ENCODE peak calls at places on chromosomes 4 and X, in eight cellular contexts. P is fibroblast of lung, T is iPS DF 6.9, I is colonic mucosa, U is thoracic aorta, A is cardiac muscle cell, J is psoas muscle, C is A549. O is an unnamed sample. For H3K4me1, the result is how much of the 10 kb centered on the place peaks cover.

GRCh38 chr4:82524570-82525152 is 37.1 kb downstream of the TMEM150C start:
- DNase-seq in T (no peak), A (peak), I (no peak), J (no peak), P (no peak), U (no peak), C (no peak), O (no peak)

GRCh38 chr4:46648088-46648744 is 258.3 kb upstream of the GABRA2 start:
- DNase-seq in U (no peak), C (peak), T (peak), I (peak), P (peak), A (peak), J (no peak), O (no peak)

GRCh38 chr4:155371432-155372043 is 5.2 kb downstream of the MAP9 start:
- DNase-seq in I (no peak), C (peak), A (peak), P (peak), J (no peak), T (no peak), U (no peak), O (no peak)

GRCh38 chr4:141395246-141395830 is 174.6 kb downstream of the ZNF330 start:
- DNase-seq in A (no peak), U (no peak), I (no peak), P (no peak), C (no peak), T (no peak), J (no peak), O (no peak)

GRCh38 chr4:143085224-143085623 is 99.5 kb upstream of the USP38 start:
- DNase-seq in T (no peak), A (peak), I (no peak), U (no peak), J (no peak), C (peak), P (peak), O (no peak)

GRCh38 chr4:159292137-159292896 is 189.4 kb downstream of the RAPGEF2 start:
- DNase-seq in P (no peak), I (no peak), A (no peak), U (no peak), T (no peak), C (no peak), J (no peak), O (no peak)

GRCh38 chrX:136880452-136881013 is at the start of gene RBMX:
- DNase-seq in T (peak), P (peak), J (peak), C (peak), U (peak), I (peak), A (peak), O (peak)

GRCh38 chr4:139243448-139244365 is 36.3 kb downstream of the MGARP start:
- DNase-seq in T (no peak), U (peak), J (no peak), P (peak), I (no peak), A (peak), C (peak), O (no peak)

GRCh38 chrX:48531359-48531954 is 8.1 kb upstream of the TBC1D25 start:
- DNase-seq in C (peak), J (no peak), A (peak), P (peak), U (no peak), T (no peak), I (no peak), O (no peak)

GRCh38 chr4:88097781-88098180 is 60.7 kb downstream of the ABCG2 start:
- DNase-seq in A (no peak), C (no peak), P (no peak), T (no peak), I (no peak), J (no peak), U (no peak), O (no peak)

GRCh38 chr4:152936446-152937279 is 540 bp downstream of the FHDC1 start:
- DNase-seq in I (peak), J (peak), P (no peak), U (no peak), A (no peak), C (peak), T (no peak), O (peak)

GRCh38 chr4:181728567-181728966 is 514.6 kb upstream of the TENM3 start:
- DNase-seq in P (no peak), U (no peak), A (no peak), C (no peak), T (no peak), I (no peak), J (no peak), O (no peak)

GRCh38 chr4:86132459-86132858 is 227.4 kb downstream of the MAPK10 start:
- DNase-seq in C (peak), J (no peak), T (no peak), I (no peak), P (no peak), U (no peak), A (no peak), O (no peak)

GRCh38 chrX:47587906-47588735 is 5.9 kb downstream of the TIMP1 start:
- DNase-seq in J (no peak), I (no peak), T (no peak), C (no peak), A (no peak), U (no peak), P (no peak), O (peak)

GRCh38 chr4:48635310-48635709 is 144.8 kb downstream of the FRYL start:
- DNase-seq in T (no peak), U (no peak), P (peak), A (no peak), C (peak), J (no peak), I (no peak), O (no peak)

GRCh38 chr4:2936773-2937145 is 26.4 kb downstream of the NOP14 start:
- DNase-seq in J (peak), I (no peak), P (peak), T (no peak), A (peak), U (peak), C (no peak), O (no peak)

GRCh38 chrX:51332188-51332942 is at the start of gene NUDT10:
- DNase-seq in T (peak), U (no peak), A (peak), J (peak), P (peak), C (peak), I (peak), O (peak)

GRCh38 chrX:16970977-16971376 is 24.5 kb downstream of the REPS2 start:
- DNase-seq in U (no peak), C (no peak), I (no peak), T (no peak), P (peak), J (no peak), A (peak), O (no peak)

GRCh38 chrX:153766098-153766817 is 2.2 kb downstream of the PLXNB3 start:
- DNase-seq in C (peak), A (peak), T (no peak), P (peak), I (no peak), U (no peak), J (peak), O (peak)

GRCh38 chr4:107689912-107690587 is 30.0 kb downstream of the PAPSS1 start:
- DNase-seq in I (no peak), J (no peak), A (peak), T (no peak), U (no peak), C (peak), P (peak), O (no peak)

GRCh38 chr4:71941001-71941400 is 90.8 kb upstream of the NPFFR2 start:
- DNase-seq in I (peak), J (no peak), U (no peak), P (no peak), T (peak), A (peak), C (peak), O (no peak)

GRCh38 chr4:140122891-140123290 is 31.1 kb downstream of the MAML3 start:
- DNase-seq in A (no peak), U (no peak), I (no peak), T (no peak), P (no peak), J (no peak), C (no peak), O (no peak)

GRCh38 chr4:1233641-1234277 is 15.2 kb downstream of the CTBP1 start:
- DNase-seq in A (peak), J (peak), P (peak), I (no peak), C (no peak), T (no peak), U (no peak), O (peak)

GRCh38 chr4:26161030-26161824 is 159.6 kb upstream of the RBPJ start:
- DNase-seq in U (no peak), C (no peak), P (peak), A (no peak), J (no peak), T (peak), I (no peak), O (no peak)

GRCh38 chr4:156971168-156971601 is 414 bp downstream of the PDGFC start:
- DNase-seq in C (no peak), T (no peak), P (no peak), I (peak), A (no peak), U (no peak), J (peak), O (peak)

GRCh38 chr4:113584407-113585150 is 177.0 kb downstream of the CAMK2D start:
- DNase-seq in A (peak), J (peak), I (no peak), C (peak), T (peak), U (no peak), P (peak), O (peak)

GRCh38 chr4:140126261-140126660 is 27.7 kb downstream of the MAML3 start:
- DNase-seq in P (no peak), C (no peak), J (no peak), T (no peak), A (peak), I (no peak), U (no peak), O (no peak)

GRCh38 chrX:4925911-4926310 is 1212.5 kb upstream of the PRKX start:
- DNase-seq in T (no peak), C (no peak), I (no peak), P (no peak), J (no peak), A (no peak), U (no peak), O (no peak)

DNA sequence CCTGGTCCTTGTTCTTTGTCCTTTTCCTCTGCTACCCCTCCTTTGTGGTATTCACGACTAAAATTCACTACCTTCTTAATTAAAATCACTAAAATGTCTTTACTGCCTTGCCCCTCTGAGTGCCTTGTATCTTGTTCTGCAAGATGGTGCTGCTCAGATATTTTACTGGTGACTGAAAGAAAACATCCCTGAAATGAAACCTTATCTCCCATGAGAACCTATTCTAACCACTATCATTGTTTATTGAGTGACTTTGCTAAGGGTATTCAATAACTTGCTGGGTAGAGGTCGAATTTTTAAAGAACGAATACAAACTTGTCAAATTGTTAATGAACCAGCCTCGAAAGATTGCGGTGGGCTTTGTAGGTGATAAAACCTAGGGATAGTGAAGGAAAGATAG is 52.8 kb downstream of the SPRY1 start:
- DNase-seq in J (no peak), U (no peak), I (no peak), T (no peak), P (no peak), C (no peak), A (no peak), O (no peak)
- H3K4me3 ChIP-seq in J (no peak), U (no peak), I (no peak), T (no peak), P (no peak), C (no peak), A (no peak), O (no peak)

GRCh38 chr4:57073559-57073958 is 36.6 kb downstream of the IGFBP7 start:
- DNase-seq in A (no peak), J (no peak), I (no peak), T (no peak), C (no peak), U (no peak), P (no peak), O (no peak)
- H3K4me1 ChIP-seq in A (under half), J (under half), I (under half), T (under half), C (half or more), U (half or more), P (under half), O (under half)

DNA sequence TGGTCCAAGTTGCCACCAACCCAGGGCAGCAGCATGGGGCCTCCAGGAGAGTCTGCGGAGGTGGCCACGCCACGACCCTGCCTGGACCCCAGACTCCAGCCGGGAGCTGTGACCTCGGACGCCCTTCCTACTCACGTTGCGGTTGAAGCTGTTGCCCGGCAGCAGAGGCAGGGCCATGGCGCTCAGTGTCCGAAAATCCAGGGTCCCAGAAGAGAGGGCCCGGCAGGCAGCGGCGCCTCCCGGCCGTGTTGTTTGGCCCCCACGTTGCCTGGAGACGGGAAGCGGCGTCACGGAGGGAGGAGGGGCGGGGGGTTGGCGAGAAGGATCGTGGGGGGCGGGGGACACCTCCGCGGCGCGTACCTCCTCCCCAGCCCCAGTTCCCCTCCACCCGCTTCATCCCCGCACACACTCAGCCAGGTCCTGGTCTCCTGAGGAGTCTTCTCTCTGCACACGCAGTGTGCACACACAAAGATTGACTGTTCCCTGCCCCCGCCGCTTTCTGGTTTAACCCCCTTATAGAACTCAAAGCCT is at the start of gene EFHC2:
- DNase-seq in A (peak), J (peak), T (no peak), I (no peak), P (peak), U (no peak), C (peak), O (peak)
- H3K27ac ChIP-seq in A (no peak), J (no peak), T (no peak), I (no peak), P (peak), U (no peak), C (peak), O (no peak)

GRCh38 chrX:68685722-68686683 is 38.5 kb downstream of the STARD8 start:
- DNase-seq in U (no peak), P (peak), A (peak), T (no peak), J (peak), C (peak), I (no peak), O (peak)
- H3K4me3 ChIP-seq in U (peak), P (peak), A (peak), T (peak), J (peak), C (peak), I (no peak), O (peak)

GRCh38 chr4:8433181-8433580 is 7.3 kb downstream of the ACOX3 start:
- DNase-seq in T (no peak), P (no peak), J (no peak), C (no peak), U (no peak), A (no peak), I (no peak), O (no peak)
- H3K4me1 ChIP-seq in T (under half), P (under half), J (under half), C (under half), U (under half), A (half or more), I (under half), O (under half)

DNA sequence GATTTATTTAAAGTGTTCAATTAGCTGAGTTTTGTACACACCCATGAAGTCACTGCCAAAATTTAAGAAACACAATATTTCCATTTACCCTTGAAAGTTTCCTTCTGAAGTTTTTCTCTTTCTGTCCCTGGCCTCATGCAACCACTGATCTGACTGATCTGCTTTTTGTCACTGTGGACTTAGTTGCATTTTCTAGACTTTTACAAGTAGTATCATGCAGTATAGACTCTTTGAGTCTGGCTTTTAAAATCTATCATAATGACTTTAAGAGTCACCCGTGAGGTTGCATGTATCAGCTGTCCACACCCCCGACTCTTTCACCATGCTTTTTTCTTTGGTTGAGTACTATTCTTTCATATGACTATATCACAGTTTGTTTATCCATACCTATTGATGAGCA is 29.0 kb upstream of the PDLIM3 start:
- DNase-seq in A (no peak), U (no peak), I (no peak), C (no peak), P (no peak), J (no peak), T (no peak), O (no peak)
- H3K27ac ChIP-seq in A (no peak), U (peak), I (no peak), C (no peak), P (no peak), J (no peak), T (no peak), O (no peak)

GRCh38 chr4:147723316-147723715 is 8.6 kb upstream of the ARHGAP10 start:
- DNase-seq in J (peak), T (no peak), P (peak), U (no peak), C (no peak), A (peak), I (peak), O (no peak)
- H3K4me3 ChIP-seq in J (no peak), T (no peak), P (no peak), U (peak), C (no peak), A (no peak), I (no peak), O (no peak)

GRCh38 chrX:2434764-2435163 is 66.0 kb downstream of the DHRSX start:
- DNase-seq in I (no peak), A (no peak), P (no peak), C (no peak), T (no peak), U (no peak), J (no peak), O (no peak)
- H3K4me1 ChIP-seq in I (under half), A (under half), P (under half), C (under half), T (under half), U (under half), J (under half), O (under half)

GRCh38 chrX:13345037-13345436 is 25.2 kb upstream of the ATXN3L start:
- DNase-seq in T (no peak), P (no peak), U (no peak), I (no peak), J (no peak), C (no peak), A (no peak), O (no peak)
- H3K27ac ChIP-seq in T (no peak), P (no peak), U (no peak), I (no peak), J (no peak), C (no peak), A (no peak), O (no peak)

DNA sequence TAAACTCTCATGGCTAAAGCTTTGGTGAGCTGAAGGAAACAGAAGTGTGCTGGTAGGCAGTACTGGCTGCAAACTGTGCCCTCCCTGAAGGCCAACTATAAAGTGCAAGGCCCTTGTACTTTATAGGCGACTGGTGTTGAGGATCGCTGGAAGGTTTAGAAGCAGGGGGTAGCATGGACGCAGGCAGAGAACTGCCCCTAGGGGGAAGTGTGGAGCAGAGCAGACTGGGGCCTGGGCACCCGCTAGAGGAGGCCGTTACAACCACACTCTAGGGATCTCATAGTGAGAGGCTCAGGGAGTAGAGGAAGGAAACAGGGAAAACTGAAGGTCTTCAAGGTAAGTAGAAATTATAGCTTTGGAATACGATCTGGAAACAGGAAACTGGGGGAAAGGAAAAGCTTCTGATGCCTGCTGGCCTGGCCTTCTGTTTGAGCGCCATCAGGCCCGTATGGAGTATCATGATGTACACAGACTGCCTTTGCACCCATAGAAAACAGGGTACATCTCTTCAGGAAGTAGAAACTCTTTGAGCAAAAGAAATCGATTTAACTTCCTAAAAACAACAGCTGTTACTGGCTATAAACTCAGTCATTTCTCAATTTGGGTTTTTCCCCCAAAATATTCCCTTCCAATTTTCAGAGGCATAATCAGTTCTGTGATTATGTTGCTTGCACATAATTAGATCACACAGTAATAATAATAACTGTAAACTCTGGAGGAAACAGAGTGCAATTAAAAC is 23.9 kb upstream of the TMSB4X start:
- DNase-seq in C (peak), P (no peak), A (peak), I (peak), J (peak), T (no peak), U (no peak), O (peak)
- H3K4me3 ChIP-seq in C (no peak), P (no peak), A (no peak), I (no peak), J (no peak), T (no peak), U (peak), O (no peak)